ENCODE peak calls at places on chromosome 2, in eight cellular contexts. O is activated CD4-positive, alpha-beta memory T cell treated with anti-CD3 and anti-CD28 coated beads for 36 hours; C is psoas muscle; I is HT-29; B is colonic mucosa; S is dermis blood vessel endothelial cell; L is hippocampal formation; K is stimulated activated CD8-positive, alpha-beta memory T cell treated with anti-CD3 and anti-CD28 coated beads, Interleukin-4, amount 100 ng/mL, for 48 hours. M is an unnamed sample.

GRCh38 chr2:241270531-241270930 is 44.9 kb downstream of the HDLBP start:
- DNase-seq in I (no peak), L (no peak), B (no peak), K (no peak), O (no peak), S (no peak), C (no peak), M (no peak)

GRCh38 chr2:232633413-232634318 is at the start of gene EFHD1:
- DNase-seq in C (peak), S (peak), K (peak), I (no peak), O (peak), B (peak), L (peak), M (peak)

GRCh38 chr2:10331702-10332401 is 29.1 kb downstream of the HPCAL1 start:
- DNase-seq in L (no peak), C (no peak), S (no peak), B (no peak), O (peak), K (peak), I (no peak), M (peak)

GRCh38 chr2:22878094-22878493 is 506.9 kb upstream of the KLHL29 start:
- DNase-seq in O (no peak), C (no peak), B (no peak), S (no peak), L (no peak), I (no peak), K (no peak), M (no peak)

GRCh38 chr2:183993052-183993451 is 605.3 kb upstream of the ZNF804A start:
- DNase-seq in L (no peak), I (no peak), O (no peak), K (no peak), C (no peak), S (no peak), B (peak), M (no peak)

GRCh38 chr2:8234757-8235374 is 447.0 kb upstream of the ID2 start:
- DNase-seq in C (no peak), O (no peak), L (no peak), S (no peak), B (no peak), I (no peak), K (no peak), M (no peak)

GRCh38 chr2:15128846-15129245 is 432.3 kb downstream of the NBAS start:
- DNase-seq in B (no peak), S (no peak), O (no peak), K (no peak), L (no peak), I (no peak), C (no peak), M (no peak)

GRCh38 chr2:196836440-196836839 is 27.3 kb upstream of the C2orf66 start:
- DNase-seq in K (no peak), L (no peak), B (no peak), C (no peak), S (no peak), O (no peak), I (no peak), M (no peak)

GRCh38 chr2:231524477-231525247 is 5.6 kb downstream of the NMUR1 start:
- DNase-seq in B (no peak), I (no peak), K (peak), O (no peak), S (no peak), L (no peak), C (no peak), M (peak)

GRCh38 chr2:216765810-216766259 is 70.5 kb upstream of the IGFBP5 start:
- DNase-seq in C (no peak), L (no peak), K (no peak), O (no peak), S (no peak), B (no peak), I (no peak), M (no peak)

GRCh38 chr2:222982010-222982908 is 69.7 kb upstream of the KCNE4 start:
- DNase-seq in O (peak), I (peak), S (peak), C (peak), L (peak), B (peak), K (no peak), M (no peak)

GRCh38 chr2:119691651-119692245 is 12.7 kb downstream of the TMEM177 start:
- DNase-seq in B (no peak), O (no peak), K (no peak), C (no peak), L (no peak), I (no peak), S (no peak), M (peak)

GRCh38 chr2:159044804-159045286 is 76.4 kb downstream of the TANC1 start:
- DNase-seq in S (no peak), K (no peak), O (no peak), B (no peak), I (peak), L (no peak), C (peak), M (no peak)

GRCh38 chr2:6493266-6493665 is 372.4 kb downstream of the CMPK2 start:
- DNase-seq in I (no peak), L (no peak), C (no peak), B (no peak), K (no peak), O (no peak), S (no peak), M (no peak)

GRCh38 chr2:133139847-133140533 is 428.3 kb downstream of the NCKAP5 start:
- DNase-seq in B (no peak), O (no peak), K (no peak), L (peak), C (no peak), S (no peak), I (no peak), M (no peak)

GRCh38 chr2:20931346-20931745 is 108.4 kb upstream of the LDAH start:
- DNase-seq in I (no peak), S (no peak), C (no peak), L (no peak), B (no peak), O (no peak), K (no peak), M (no peak)

GRCh38 chr2:213281156-213281555 is 3.1 kb upstream of the SPAG16 start:
- DNase-seq in I (no peak), L (no peak), K (no peak), B (no peak), S (no peak), C (no peak), O (no peak), M (no peak)

GRCh38 chr2:142140434-142140845 is 9.6 kb upstream of the LRP1B start:
- DNase-seq in L (peak), K (no peak), O (no peak), B (no peak), C (no peak), S (peak), I (peak), M (no peak)

GRCh38 chr2:1582891-1583341 is 161.4 kb downstream of the PXDN start:
- DNase-seq in B (no peak), C (no peak), L (no peak), O (no peak), S (no peak), K (no peak), I (no peak), M (peak)

GRCh38 chr2:33681333-33681732 is 82.2 kb upstream of the FAM98A start:
- DNase-seq in K (no peak), C (no peak), O (no peak), I (peak), S (peak), L (peak), B (no peak), M (no peak)

GRCh38 chr2:236731767-236732580 is 162.3 kb downstream of the ACKR3 start:
- DNase-seq in I (no peak), C (peak), S (no peak), K (no peak), B (peak), L (peak), O (no peak), M (no peak)

GRCh38 chr2:112644933-112645395 is 775 bp upstream of the SLC20A1 start:
- DNase-seq in L (peak), I (no peak), S (peak), C (no peak), K (no peak), B (no peak), O (no peak), M (no peak)

GRCh38 chr2:170264522-170264860 is 86.5 kb downstream of the MYO3B start:
- DNase-seq in L (no peak), O (no peak), B (no peak), S (no peak), K (no peak), I (no peak), C (no peak), M (no peak)

GRCh38 chr2:152453129-152453642 is 118.2 kb downstream of the FMNL2 start:
- DNase-seq in B (no peak), I (no peak), K (no peak), C (no peak), O (no peak), L (peak), S (no peak), M (no peak)

GRCh38 chr2:203412555-203413331 is 84.5 kb downstream of the ABI2 start:
- DNase-seq in S (no peak), C (peak), K (no peak), L (no peak), O (no peak), B (no peak), I (no peak), M (no peak)

GRCh38 chr2:109133746-109134145 is 4.7 kb downstream of the SH3RF3 start:
- DNase-seq in B (no peak), C (no peak), K (no peak), S (no peak), O (no peak), I (no peak), L (no peak), M (peak)

GRCh38 chr2:34252111-34252510 is 653.0 kb upstream of the FAM98A start:
- DNase-seq in O (no peak), B (no peak), L (no peak), C (no peak), S (no peak), K (no peak), I (no peak), M (no peak)

GRCh38 chr2:140144611-140145010 is 1364.4 kb upstream of the NXPH2 start:
- DNase-seq in S (no peak), C (no peak), O (no peak), B (no peak), I (no peak), K (no peak), L (no peak), M (no peak)

M was measured in activated effector memory CD4-positive, alpha-beta T cell treated with anti-CD3 and anti-CD28 coated beads, Interleukin-2, amount 50 U/mL, for 16 hours.